ENCODE peak calls at places on chromosomes 2 and 18, in six cellular contexts. K is T follicular helper cell, T is lung, D is WTC11, Q is cardiac fibroblast, F is iris pigment epithelial cell. L is an unnamed sample.

GRCh38 chr2:208496129-208496528 is 89.5 kb downstream of the PTH2R start:
- DNase-seq in K (no peak), F (no peak), Q (no peak), T (no peak), D (no peak), L (no peak)

GRCh38 chr2:85394256-85394655 is 15.9 kb downstream of the CAPG start:
- DNase-seq in D (no peak), T (no peak), K (no peak), Q (no peak), F (no peak), L (no peak)

GRCh38 chr2:230666885-230667712 is 45.5 kb upstream of the CAB39 start:
- DNase-seq in Q (peak; percentile 32), F (peak; percentile 32), K (no peak), T (no peak), D (no peak), L (no peak)

GRCh38 chr2:173963323-173963816 is 1.8 kb downstream of the SP3 start:
- DNase-seq in Q (peak; percentile 78), D (no peak), F (peak; percentile 83), K (peak; percentile 56), T (peak; percentile 57), L (no peak)

GRCh38 chr2:241656190-241656741 is 18.8 kb downstream of the ATG4B start:
- DNase-seq in D (no peak), K (no peak), Q (no peak), F (no peak), T (no peak), L (no peak)

GRCh38 chr2:225668606-225669266 is 269.2 kb downstream of the NYAP2 start:
- DNase-seq in D (no peak), F (peak; percentile 78), K (no peak), Q (peak; percentile 79), T (no peak), L (peak; percentile 35)

GRCh38 chr2:128016620-128017019 is 11.2 kb downstream of the SAP130 start:
- DNase-seq in K (no peak), F (no peak), T (no peak), Q (peak; percentile 69), D (no peak), L (no peak)

GRCh38 chr2:127630409-127631183 is 15.4 kb upstream of the GPR17 start:
- DNase-seq in K (no peak), T (no peak), D (no peak), Q (no peak), F (no peak), L (no peak)

GRCh38 chr2:136107238-136108033 is 10.5 kb downstream of the CXCR4 start:
- DNase-seq in K (no peak), F (no peak), D (no peak), T (no peak), Q (no peak), L (no peak)

GRCh38 chr2:239192456-239192855 is 208.4 kb downstream of the HDAC4 start:
- DNase-seq in T (no peak), Q (no peak), F (no peak), D (no peak), K (no peak), L (no peak)

GRCh38 chr18:21099442-21099841 is 12.2 kb downstream of the ROCK1 start:
- DNase-seq in K (no peak), Q (no peak), D (no peak), T (no peak), F (no peak), L (no peak)

GRCh38 chr2:5818947-5819346 is 126.8 kb downstream of the SOX11 start:
- DNase-seq in Q (no peak), T (no peak), F (no peak), D (no peak), K (no peak), L (no peak)

GRCh38 chr2:183349046-183349445 is 224.8 kb downstream of the NUP35 start:
- DNase-seq in D (no peak), F (no peak), K (no peak), Q (no peak), T (no peak), L (no peak)

GRCh38 chr2:97011977-97012569 is 25.7 kb upstream of the FAM178B start:
- DNase-seq in D (no peak), F (peak; percentile 72), Q (peak; percentile 82), T (no peak), K (no peak), L (peak; percentile 17)

GRCh38 chr2:29526587-29527586 is 394.5 kb downstream of the ALK start:
- DNase-seq in Q (no peak), K (no peak), T (no peak), D (no peak), F (no peak), L (no peak)

GRCh38 chr2:54577035-54577434 is 120.9 kb downstream of the SPTBN1 start:
- DNase-seq in F (no peak), T (no peak), Q (no peak), K (no peak), D (no peak), L (peak; percentile 32)

GRCh38 chr2:953975-954686 is 3.5 kb downstream of the SNTG2 start:
- DNase-seq in F (no peak), T (no peak), K (no peak), D (no peak), Q (peak; percentile 31), L (no peak)

GRCh38 chr2:202335791-202336467 is 40.2 kb upstream of the BMPR2 start:
- DNase-seq in T (no peak), F (peak; percentile 39), D (no peak), Q (peak; percentile 40), K (no peak), L (no peak)

GRCh38 chr2:1636791-1637415 is 107.4 kb downstream of the PXDN start:
- DNase-seq in T (no peak), D (no peak), Q (no peak), K (no peak), F (no peak), L (no peak)

GRCh38 chr2:176817061-176817565 is 395.5 kb upstream of the HNRNPA3 start:
- DNase-seq in D (no peak), K (no peak), F (no peak), T (no peak), Q (no peak), L (no peak)

GRCh38 chr2:232894746-232895145 is 24.7 kb downstream of the SNORC start:
- DNase-seq in F (no peak), Q (no peak), K (no peak), D (no peak), T (no peak), L (no peak)

GRCh38 chr2:229221641-229222040 is 49.4 kb downstream of the PID1 start:
- DNase-seq in F (no peak), D (no peak), K (no peak), Q (no peak), T (no peak), L (no peak)

GRCh38 chr18:79458131-79458838 is 62.6 kb downstream of the NFATC1 start:
- DNase-seq in F (peak; percentile 69), D (no peak), Q (peak; percentile 93), K (no peak), T (peak; percentile 51), L (no peak)

GRCh38 chr2:37324786-37325624 is at the start of gene PRKD3:
- DNase-seq in T (peak; percentile 48), F (peak; percentile 45), D (no peak), K (peak; percentile 16), Q (peak; percentile 47), L (peak; percentile 44)

GRCh38 chr2:182240862-182241371 is 185.9 kb downstream of the PDE1A start:
- DNase-seq in D (peak; percentile 31), K (no peak), F (peak; percentile 42), T (no peak), Q (peak; percentile 31), L (no peak)